ENCODE peak calls at places on chromosomes 5 and 9, in ten cellular contexts. E is A673, P is choroid plexus epithelial cell, A is A549, F is fibroblast of pulmonary artery, U is adrenal gland, H is foreskin fibroblast, B is dorsolateral prefrontal cortex, Q is body of pancreas, W is upper lobe of right lung. I is an unnamed sample.

GRCh38 chr5:74916831-74917710 is 50.9 kb upstream of the FAM169A start:
- DNase-seq in E (no peak), P (peak; percentile 40), A (peak; percentile 60), F (no peak), U (no peak), H (peak; percentile 30), B (no peak), Q (peak; percentile 30), W (no peak), I (no peak)

GRCh38 chr9:8679405-8679951 is 879.9 kb upstream of the DMAC1 start:
- DNase-seq in E (peak; percentile 8), P (peak; percentile 27), A (no peak), F (no peak), U (no peak), H (no peak), B (no peak), Q (no peak), W (no peak), I (no peak)

GRCh38 chr9:98811051-98811650 is 3.7 kb downstream of the GALNT12 start:
- DNase-seq in E (no peak), P (peak; percentile 87), A (no peak), F (peak; percentile 75), U (no peak), H (peak; percentile 77), B (no peak), Q (no peak), W (no peak), I (no peak)

GRCh38 chr5:124402144-124402581 is 344.3 kb downstream of the ZNF608 start:
- DNase-seq in E (no peak), P (peak; percentile 51), A (no peak), F (peak; percentile 79), U (no peak), H (peak; percentile 93), B (no peak), Q (peak; percentile 32), W (peak; percentile 68), I (no peak)

GRCh38 chr5:6861667-6862066 is 148.4 kb downstream of the TENT4A start:
- DNase-seq in E (peak; percentile 17), P (no peak), A (no peak), F (no peak), U (no peak), H (no peak), B (no peak), Q (no peak), W (no peak), I (no peak)

GRCh38 chr9:34454571-34455065 is 3.8 kb downstream of the FAM219A start:
- DNase-seq in E (peak; percentile 87), P (peak; percentile 74), A (peak; percentile 45), F (peak; percentile 46), U (no peak), H (peak; percentile 73), B (no peak), Q (no peak), W (no peak), I (no peak)

GRCh38 chr9:90998573-90998972 is 197.0 kb downstream of the SYK start:
- DNase-seq in E (no peak), P (no peak), A (no peak), F (no peak), U (no peak), H (no peak), B (no peak), Q (no peak), W (no peak), I (no peak)

GRCh38 chr9:99356512-99356971 is 134.5 kb downstream of the SEC61B start:
- DNase-seq in E (no peak), P (peak; percentile 35), A (no peak), F (no peak), U (no peak), H (peak; percentile 67), B (no peak), Q (peak; percentile 53), W (peak; percentile 83), I (no peak)

GRCh38 chr5:84445049-84445685 is 60.5 kb upstream of the EDIL3 start:
- DNase-seq in E (no peak), P (no peak), A (no peak), F (no peak), U (no peak), H (no peak), B (no peak), Q (no peak), W (no peak), I (no peak)

GRCh38 chr5:126965061-126965475 is 65.3 kb downstream of the MARCHF3 start:
- DNase-seq in E (peak; percentile 5), P (peak; percentile 95), A (no peak), F (peak; percentile 97), U (no peak), H (peak; percentile 93), B (no peak), Q (no peak), W (no peak), I (no peak)

GRCh38 chr5:143679777-143680176 is 132.2 kb upstream of the HMHB1 start:
- DNase-seq in E (no peak), P (peak; percentile 51), A (no peak), F (peak; percentile 6), U (no peak), H (peak; percentile 55), B (no peak), Q (no peak), W (no peak), I (no peak)

GRCh38 chr5:142512041-142512679 is 173.7 kb downstream of the FGF1 start:
- DNase-seq in E (no peak), P (peak; percentile 87), A (no peak), F (peak; percentile 35), U (peak; percentile 29), H (peak; percentile 69), B (no peak), Q (peak; percentile 31), W (no peak), I (no peak)

GRCh38 chr5:139631520-139632165 is 16.5 kb upstream of the CXXC5 start:
- DNase-seq in E (no peak), P (no peak), A (no peak), F (no peak), U (no peak), H (no peak), B (no peak), Q (no peak), W (no peak), I (no peak)

GRCh38 chr9:89750117-89750551 is 145.3 kb downstream of the GADD45G start:
- DNase-seq in E (no peak), P (no peak), A (no peak), F (peak; percentile 22), U (no peak), H (no peak), B (peak; percentile 22), Q (no peak), W (no peak), I (no peak)

GRCh38 chr5:65326912-65327311 is 154.8 kb downstream of the ADAMTS6 start:
- DNase-seq in E (peak; percentile 42), P (peak; percentile 64), A (no peak), F (peak; percentile 39), U (no peak), H (no peak), B (no peak), Q (no peak), W (no peak), I (no peak)

GRCh38 chr5:43369651-43370050 is 42.5 kb downstream of the CCL28 start:
- DNase-seq in E (no peak), P (no peak), A (no peak), F (no peak), U (no peak), H (no peak), B (no peak), Q (no peak), W (no peak), I (no peak)

GRCh38 chr5:133806847-133807246 is 161.6 kb downstream of the C5orf15 start:
- DNase-seq in E (no peak), P (no peak), A (no peak), F (no peak), U (no peak), H (no peak), B (no peak), Q (no peak), W (no peak), I (no peak)

GRCh38 chr5:80877592-80877991 is 82.6 kb upstream of the RASGRF2 start:
- DNase-seq in E (no peak), P (no peak), A (no peak), F (no peak), U (no peak), H (no peak), B (no peak), Q (no peak), W (no peak), I (no peak)

GRCh38 chr5:79487251-79487650 is 26.7 kb downstream of the HOMER1 start:
- DNase-seq in E (no peak), P (no peak), A (no peak), F (no peak), U (no peak), H (no peak), B (no peak), Q (no peak), W (no peak), I (no peak)

GRCh38 chr9:108545446-108545845 is 310.3 kb downstream of the ACTL7B start:
- DNase-seq in E (no peak), P (no peak), A (no peak), F (no peak), U (no peak), H (peak; percentile 25), B (no peak), Q (no peak), W (no peak), I (no peak)

GRCh38 chr9:125397736-125398135 is 136.1 kb downstream of the GAPVD1 start:
- DNase-seq in E (no peak), P (no peak), A (no peak), F (no peak), U (no peak), H (no peak), B (no peak), Q (no peak), W (no peak), I (no peak)
- H3K4me3 ChIP-seq in E (no peak overlapping the region), P (no peak overlapping the region), A (no peak overlapping the region), F (no peak overlapping the region), U (no peak overlapping the region), H (no peak overlapping the region), B (no peak overlapping the region), Q (no peak overlapping the region), W (no peak overlapping the region), I (no peak overlapping the region)

GRCh38 chr5:160787247-160787646 is 64.8 kb downstream of the ATP10B start:
- DNase-seq in E (no peak), P (no peak), A (peak; percentile 6), F (peak; percentile 0), U (no peak), H (no peak), B (no peak), Q (peak; percentile 69), W (peak; percentile 69), I (no peak)
- TF ChIP-seq CTCF in E (peak; percentile 17), P (peak; percentile 25), A (peak; percentile 7), F (peak; percentile 3), U (peak; percentile 7), H (no peak), B (no peak), Q (peak; percentile 73), W (peak; percentile 39), I (peak; percentile 62)

GRCh38 chr9:23044549-23044948 is 597.9 kb downstream of the DMRTA1 start:
- DNase-seq in E (peak; percentile 0), P (no peak), A (no peak), F (peak; percentile 2), U (no peak), H (no peak), B (no peak), Q (no peak), W (no peak), I (no peak)

GRCh38 chr9:23050548-23050947 is 603.9 kb downstream of the DMRTA1 start:
- DNase-seq in E (no peak), P (no peak), A (no peak), F (no peak), U (no peak), H (no peak), B (no peak), Q (no peak), W (no peak), I (no peak)
- H3K4me3 ChIP-seq in E (no peak overlapping the region), P (no peak overlapping the region), A (no peak overlapping the region), F (no peak overlapping the region), U (no peak overlapping the region), H (no peak overlapping the region), B (no peak overlapping the region), Q (no peak overlapping the region), W (no peak overlapping the region), I (no peak overlapping the region)

GRCh38 chr5:145449794-145450193 is 385.3 kb downstream of the PRELID2 start:
- DNase-seq in E (peak; percentile 17), P (peak; percentile 10), A (no peak), F (no peak), U (no peak), H (no peak), B (no peak), Q (no peak), W (no peak), I (no peak)
- TF ChIP-seq CTCF in E (peak; percentile 30), P (peak; percentile 22), A (no peak), F (no peak), U (no peak), H (no peak), B (no peak), Q (no peak), W (no peak), I (no peak)

I was measured in GM12864.